ENCODE peak calls at places on chromosomes 2 and 18, in four cellular contexts. E is epithelial cell of proximal tubule, U is iPS DF 6.9, C is heart right ventricle. Q is an unnamed sample.

GRCh38 chr2:152445791-152446201 is 110.8 kb downstream of the FMNL2 start:
- DNase-seq in C (no peak), U (no peak), E (peak; percentile 92), Q (no peak)

GRCh38 chr18:62420513-62421209 is 95.6 kb downstream of the TNFRSF11A start:
- DNase-seq in U (no peak), C (no peak), E (peak; percentile 61), Q (no peak)

GRCh38 chr2:122136071-122136470 is 380.6 kb downstream of the TSN start:
- DNase-seq in E (no peak), C (no peak), U (peak; percentile 37), Q (no peak)

GRCh38 chr2:98460573-98461560 is 16.2 kb downstream of the INPP4A start:
- DNase-seq in C (peak; percentile 45), U (no peak), E (no peak), Q (no peak)

GRCh38 chr2:30681022-30681421 is 126.2 kb downstream of the CAPN13 start:
- DNase-seq in E (no peak), U (no peak), C (no peak), Q (no peak)

GRCh38 chr2:159071190-159071915 is 102.9 kb downstream of the TANC1 start:
- DNase-seq in C (no peak), U (no peak), E (no peak), Q (no peak)

GRCh38 chr18:21820035-21820810 is 79.6 kb downstream of the MIB1 start:
- DNase-seq in E (no peak), C (no peak), U (no peak), Q (no peak)

GRCh38 chr2:240137596-240138274 is 1.6 kb upstream of the COPS9 start:
- DNase-seq in C (no peak), U (no peak), E (no peak), Q (no peak)

GRCh38 chr2:70381821-70382220 is 80.0 kb upstream of the FAM136A start:
- DNase-seq in E (no peak), U (no peak), C (no peak), Q (no peak)

GRCh38 chr2:45177870-45178269 is 168.6 kb upstream of the SIX2 start:
- DNase-seq in U (no peak), C (no peak), E (peak; percentile 91), Q (no peak)

GRCh38 chr18:26710460-26711096 is 154.9 kb downstream of the AQP4 start:
- DNase-seq in C (no peak), U (no peak), E (no peak), Q (no peak)

GRCh38 chr18:72342933-72343332 is 201.2 kb downstream of the CBLN2 start:
- DNase-seq in C (no peak), E (no peak), U (no peak), Q (no peak)

GRCh38 chr2:64276417-64277095 is 132.3 kb upstream of the PELI1 start:
- DNase-seq in C (no peak), E (peak; percentile 64), U (no peak), Q (no peak)

GRCh38 chr2:64035067-64035942 is 16.1 kb upstream of the VPS54 start:
- DNase-seq in E (no peak), U (no peak), C (no peak), Q (no peak)

GRCh38 chr2:233764264-233764663 is 4.2 kb downstream of the UGT1A1 start:
- DNase-seq in E (no peak), U (no peak), C (no peak), Q (no peak)

GRCh38 chr2:119491776-119492525 is 32.3 kb downstream of the SCTR start:
- DNase-seq in C (no peak), E (peak; percentile 97), U (no peak), Q (no peak)

GRCh38 chr2:156327835-156328401 is 4.6 kb downstream of the NR4A2 start:
- DNase-seq in E (no peak), U (no peak), C (no peak), Q (no peak)

GRCh38 chr2:156329922-156330726 is 2.4 kb downstream of the NR4A2 start:
- DNase-seq in U (no peak), C (no peak), E (no peak), Q (no peak)

GRCh38 chr2:156326488-156326887 is 6.0 kb downstream of the NR4A2 start:
- DNase-seq in E (no peak), C (no peak), U (no peak), Q (no peak)

GRCh38 chr2:156331572-156332451 is 709 bp downstream of the NR4A2 start:
- DNase-seq in C (peak; percentile 53), E (no peak), U (no peak), Q (no peak)

DNA sequence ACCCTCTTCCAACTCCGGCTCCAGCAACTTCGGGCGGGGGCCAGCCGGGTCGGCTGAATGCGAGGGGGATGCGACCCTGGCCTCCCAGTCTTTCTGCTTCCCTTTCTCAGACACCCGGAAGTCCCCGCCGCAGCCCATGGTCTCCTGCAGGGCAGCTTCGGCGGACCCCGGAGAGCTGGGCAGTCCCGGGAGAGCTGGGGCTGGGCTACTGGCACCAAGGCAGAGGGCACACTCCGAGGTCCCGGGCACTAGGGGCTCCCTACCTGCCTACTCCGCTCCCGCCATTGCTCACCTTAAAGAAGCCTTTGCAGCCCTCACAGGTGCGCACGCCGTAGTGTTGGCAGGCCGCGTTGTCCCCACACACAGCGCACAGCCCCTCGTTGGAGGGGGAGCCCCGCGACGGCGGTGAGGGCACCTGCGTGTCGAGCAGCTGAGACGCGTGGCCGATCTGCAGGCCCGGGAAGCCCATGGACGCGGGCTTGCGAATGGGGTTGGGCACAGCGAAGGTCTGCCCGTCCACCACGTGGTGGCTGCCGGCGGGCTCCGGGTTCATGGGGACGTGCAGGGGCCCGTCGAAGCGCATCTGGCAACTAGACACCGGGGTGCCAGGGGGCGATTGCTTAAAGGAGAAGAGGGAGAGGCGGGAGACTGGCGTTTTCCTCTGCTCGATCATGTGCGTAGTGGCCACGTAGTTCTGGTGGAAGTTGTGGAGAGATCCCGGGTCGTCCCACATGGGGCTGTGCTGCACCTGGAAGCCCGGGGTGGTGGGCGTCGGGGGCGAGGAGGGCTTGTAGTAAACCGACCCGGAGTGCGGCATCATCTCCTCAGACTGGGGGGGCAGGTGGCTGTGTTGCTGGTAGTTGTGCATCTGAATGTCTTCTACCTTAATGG is 3.2 kb downstream of the NR4A2 start:
- DNase-seq in E (no peak), C (no peak), U (no peak), Q (no peak)
- H3K4me3 ChIP-seq in E (peak overlapping the region; percentile 14), C (no peak overlapping the region), U (peak overlapping the region; percentile 26), Q (peak overlapping the region; percentile 42)

GRCh38 chr2:40279001-40279400 is 172.9 kb downstream of the SLC8A1 start:
- DNase-seq in E (no peak), C (no peak), U (no peak), Q (no peak)
- H3K4me3 ChIP-seq in E (no peak overlapping the region), C (no peak overlapping the region), U (no peak overlapping the region), Q (peak overlapping the region; percentile 60)

GRCh38 chr18:7565677-7566076 is 1.4 kb upstream of the PTPRM start:
- DNase-seq in U (no peak), E (no peak), C (no peak), Q (no peak)
- H3K4me3 ChIP-seq in U (no peak overlapping the region), E (no peak overlapping the region), C (peak overlapping the region; percentile 95), Q (peak overlapping the region; percentile 98)

DNA sequence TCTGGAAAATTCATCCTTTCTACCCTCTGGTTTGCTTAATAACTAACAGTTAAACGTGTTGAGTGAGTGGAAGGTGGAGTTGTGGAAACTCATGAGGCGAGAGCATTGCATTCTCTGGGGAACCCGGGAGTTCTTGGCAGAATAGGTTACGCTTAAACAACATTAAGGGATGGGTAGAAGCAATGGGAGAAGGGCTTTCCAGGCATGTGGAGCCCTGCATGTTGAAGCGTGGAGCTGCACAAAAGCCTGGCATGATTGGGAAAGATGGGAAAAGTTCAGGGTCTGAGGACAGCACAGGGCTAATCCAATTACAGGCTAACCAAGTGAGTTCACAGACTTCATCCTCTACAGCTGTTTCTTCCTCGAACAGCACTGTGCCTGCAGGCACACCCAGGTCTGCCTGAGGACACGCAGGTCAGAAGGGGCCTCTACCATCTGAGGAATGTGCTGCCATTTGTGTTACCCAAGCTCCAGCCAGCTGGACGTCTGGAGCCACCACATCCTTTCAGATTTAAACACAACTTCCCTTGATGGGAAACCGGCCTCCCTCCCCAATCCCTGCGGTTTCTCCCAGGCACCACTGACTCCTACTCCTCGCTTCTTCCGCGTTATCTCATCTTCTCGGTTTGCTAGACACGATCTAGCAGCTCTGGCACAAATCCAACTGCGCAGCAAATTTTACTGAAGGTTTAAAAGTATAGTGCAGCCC is 164.2 kb downstream of the ANTXR1 start:
- DNase-seq in C (peak; percentile 41), E (no peak), U (no peak), Q (peak; percentile 16)
- H3K4me3 ChIP-seq in C (no peak overlapping the region), E (no peak overlapping the region), U (no peak overlapping the region), Q (peak overlapping the region; percentile 41)

GRCh38 chr2:88002359-88002707 is 14.0 kb downstream of the RNU2-63P start:
- DNase-seq in U (no peak), E (no peak), C (no peak), Q (no peak)

GRCh38 chr2:88006912-88007439 is 9.4 kb downstream of the RNU2-63P start:
- DNase-seq in U (no peak), C (no peak), E (no peak), Q (no peak)

GRCh38 chr2:88005776-88006175 is 10.6 kb downstream of the RNU2-63P start:
- DNase-seq in U (no peak), E (no peak), C (no peak), Q (no peak)

DNA sequence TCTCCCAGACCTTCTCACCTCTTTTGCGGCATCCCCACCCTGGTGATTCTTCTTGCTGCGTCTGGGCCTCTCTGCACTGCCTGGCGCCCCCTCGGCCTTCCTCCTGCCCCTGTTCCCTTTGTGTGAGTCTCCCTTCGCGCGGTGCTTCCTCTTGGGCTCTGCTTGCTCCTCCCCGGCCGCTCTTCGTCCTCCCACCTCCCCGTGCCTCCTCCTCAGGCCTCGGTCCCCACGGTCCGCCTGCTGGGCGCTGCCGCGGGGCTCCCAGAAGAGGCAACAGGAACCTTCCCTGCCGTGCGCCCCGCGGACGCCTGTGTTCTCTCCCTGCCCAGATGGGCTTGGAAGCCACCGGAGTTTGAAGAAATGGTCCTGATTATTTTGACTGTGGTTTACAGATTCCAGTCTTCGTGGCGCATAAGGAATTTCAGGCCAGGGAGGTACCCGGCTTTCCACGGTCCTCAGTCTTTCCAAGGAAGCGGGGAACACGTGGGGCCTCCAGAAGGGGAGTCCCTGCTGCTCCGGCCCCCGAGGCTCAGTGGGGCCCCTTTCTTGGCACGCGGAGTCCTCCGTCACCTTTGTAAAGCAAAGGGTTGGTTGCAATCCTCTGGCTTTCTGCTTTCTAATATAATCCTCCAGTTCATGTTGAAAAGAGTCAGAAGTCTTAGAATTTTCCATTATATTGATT is 13.1 kb downstream of the RNU2-63P start:
- DNase-seq in U (no peak), C (peak; percentile 16), E (no peak), Q (no peak)
- H3K4me3 ChIP-seq in U (no peak overlapping the region), C (no peak overlapping the region), E (no peak overlapping the region), Q (no peak overlapping the region)

GRCh38 chr2:105795575-105795934 is 50.8 kb downstream of the NCK2 start:
- DNase-seq in C (no peak), U (no peak), E (no peak), Q (no peak)
- H3K4me3 ChIP-seq in C (no peak overlapping the region), U (no peak overlapping the region), E (no peak overlapping the region), Q (peak overlapping the region; percentile 9)

GRCh38 chr2:7384773-7385349 is 467.6 kb downstream of the RNF144A start:
- DNase-seq in C (no peak), E (no peak), U (no peak), Q (no peak)
- H3K4me3 ChIP-seq in C (no peak overlapping the region), E (no peak overlapping the region), U (no peak overlapping the region), Q (no peak overlapping the region)

GRCh38 chr18:2979027-2979570 is 33.8 kb downstream of the LPIN2 start:
- DNase-seq in C (no peak), E (no peak), U (no peak), Q (no peak)
- H3K4me3 ChIP-seq in C (no peak overlapping the region), E (no peak overlapping the region), U (no peak overlapping the region), Q (peak overlapping the region; percentile 56)

Q was measured in thoracic aorta.